ENCODE peak calls at places on chromosomes 5 and 9, in seven cellular contexts. Z is thyroid gland, J is Peyer's patch, N is tibial nerve, D is HCT116, B is adrenal gland, L is transverse colon. C is an unnamed sample.

GRCh38 chr9:69198526-69199250 is 24.6 kb downstream of the TJP2 start:
- DNase-seq in B (no peak), L (no peak), J (no peak), D (no peak), Z (peak), N (no peak), C (no peak)

GRCh38 chr5:1543398-1544293 is 19.9 kb upstream of the LPCAT1 start:
- DNase-seq in N (no peak), B (no peak), J (peak), Z (no peak), D (no peak), L (no peak), C (peak)

GRCh38 chr5:159132429-159133040 is 32.8 kb upstream of the EBF1 start:
- DNase-seq in D (no peak), J (no peak), B (no peak), L (no peak), N (no peak), Z (no peak), C (no peak)

GRCh38 chr5:177494356-177495195 is 2.8 kb downstream of the PDLIM7 start:
- DNase-seq in N (no peak), Z (peak), B (peak), J (no peak), L (peak), D (peak), C (no peak)

GRCh38 chr9:35945341-35946018 is 12.5 kb downstream of the OR2S2 start:
- DNase-seq in J (peak), Z (peak), N (peak), L (peak), B (peak), D (peak), C (peak)

GRCh38 chr5:160118349-160119141 is 705 bp downstream of the PWWP2A start:
- DNase-seq in L (peak), B (peak), Z (peak), N (no peak), D (no peak), J (peak), C (peak)

GRCh38 chr5:8953016-8953415 is 592.9 kb downstream of the SEMA5A start:
- DNase-seq in J (no peak), N (no peak), Z (no peak), B (no peak), D (no peak), L (no peak), C (no peak)

GRCh38 chr5:134637106-134637721 is 4.6 kb upstream of the SAR1B start:
- DNase-seq in Z (no peak), J (no peak), L (no peak), D (no peak), B (no peak), N (no peak), C (no peak)

GRCh38 chr5:83475540-83476469 is 4.3 kb downstream of the VCAN start:
- DNase-seq in Z (no peak), J (no peak), B (no peak), N (no peak), L (no peak), D (no peak), C (no peak)

GRCh38 chr5:44536650-44537260 is 147.5 kb upstream of the FGF10 start:
- DNase-seq in N (no peak), J (no peak), D (peak), Z (peak), B (peak), L (no peak), C (no peak)

GRCh38 chr5:95644351-95645042 is 2.1 kb upstream of the RFESD start:
- DNase-seq in J (no peak), B (peak), D (peak), N (no peak), Z (peak), L (peak), C (peak)

GRCh38 chr9:89059925-89060506 is 68.7 kb downstream of the S1PR3 start:
- DNase-seq in D (no peak), L (no peak), N (no peak), B (no peak), J (no peak), Z (no peak), C (no peak)

GRCh38 chr9:78695521-78695920 is 398.6 kb downstream of the PSAT1 start:
- DNase-seq in Z (no peak), L (no peak), B (no peak), N (no peak), D (no peak), J (no peak), C (no peak)

GRCh38 chr5:78640622-78641021 is 8.0 kb downstream of the LHFPL2 start:
- DNase-seq in D (no peak), N (no peak), L (no peak), J (no peak), B (no peak), Z (no peak), C (no peak)

GRCh38 chr5:139038618-139039305 is 159.4 kb downstream of the SIL1 start:
- DNase-seq in B (no peak), D (no peak), J (no peak), Z (no peak), N (no peak), L (no peak), C (no peak)

GRCh38 chr9:101737165-101737704 is 1.2 kb downstream of the GRIN3A start:
- DNase-seq in J (no peak), D (no peak), Z (no peak), B (no peak), N (no peak), L (no peak), C (no peak)

GRCh38 chr5:151251001-151251551 is 1.9 kb upstream of the GM2A start:
- DNase-seq in N (no peak), Z (no peak), B (no peak), D (no peak), J (no peak), L (peak), C (no peak)

GRCh38 chr9:126147186-126147585 is 179.4 kb upstream of the MVB12B start:
- DNase-seq in N (no peak), D (no peak), Z (no peak), B (no peak), J (peak), L (no peak), C (peak)

GRCh38 chr5:103755974-103756373 is 193.4 kb upstream of the NUDT12 start:
- DNase-seq in J (no peak), D (no peak), B (no peak), L (no peak), Z (no peak), N (no peak), C (no peak)

GRCh38 chr5:72465601-72466563 is 41.3 kb downstream of the ZNF366 start:
- DNase-seq in Z (no peak), B (no peak), D (no peak), L (no peak), J (no peak), N (no peak), C (no peak)

GRCh38 chr9:131334568-131335105 is 45.1 kb downstream of the PLPP7 start:
- DNase-seq in L (no peak), Z (no peak), B (no peak), J (no peak), D (no peak), N (no peak), C (no peak)

GRCh38 chr9:128702949-128703615 is 779 bp downstream of the PKN3 start:
- DNase-seq in Z (peak), J (peak), B (no peak), L (no peak), D (no peak), N (no peak), C (peak)

GRCh38 chr9:96140401-96141180 is 161.4 kb downstream of the HSD17B3 start:
- DNase-seq in J (no peak), Z (no peak), D (no peak), N (no peak), B (no peak), L (no peak), C (peak)

GRCh38 chr5:181217111-181217804 is 5.8 kb upstream of the TRIM41 start:
- DNase-seq in D (no peak), L (peak), J (peak), B (peak), N (no peak), Z (peak), C (no peak)

GRCh38 chr9:136847065-136847826 is 2.0 kb upstream of the PHPT1 start:
- DNase-seq in J (peak), L (peak), B (no peak), N (no peak), Z (peak), D (peak), C (no peak)

GRCh38 chr5:6905883-6906282 is 192.7 kb downstream of the TENT4A start:
- DNase-seq in N (no peak), J (no peak), L (no peak), D (no peak), Z (no peak), B (no peak), C (no peak)

GRCh38 chr5:141422742-141423291 is 2.0 kb downstream of the PCDHGA11 start:
- DNase-seq in D (no peak), N (no peak), J (no peak), L (no peak), Z (no peak), B (no peak), C (no peak)

GRCh38 chr5:141419074-141419880 is 1.6 kb upstream of the PCDHGA11 start:
- DNase-seq in D (no peak), L (no peak), B (no peak), Z (no peak), N (no peak), J (no peak), C (no peak)

GRCh38 chr5:141421489-141421855 is 621 bp downstream of the PCDHGA11 start:
- DNase-seq in Z (no peak), L (no peak), D (no peak), N (no peak), B (no peak), J (no peak), C (no peak)

DNA sequence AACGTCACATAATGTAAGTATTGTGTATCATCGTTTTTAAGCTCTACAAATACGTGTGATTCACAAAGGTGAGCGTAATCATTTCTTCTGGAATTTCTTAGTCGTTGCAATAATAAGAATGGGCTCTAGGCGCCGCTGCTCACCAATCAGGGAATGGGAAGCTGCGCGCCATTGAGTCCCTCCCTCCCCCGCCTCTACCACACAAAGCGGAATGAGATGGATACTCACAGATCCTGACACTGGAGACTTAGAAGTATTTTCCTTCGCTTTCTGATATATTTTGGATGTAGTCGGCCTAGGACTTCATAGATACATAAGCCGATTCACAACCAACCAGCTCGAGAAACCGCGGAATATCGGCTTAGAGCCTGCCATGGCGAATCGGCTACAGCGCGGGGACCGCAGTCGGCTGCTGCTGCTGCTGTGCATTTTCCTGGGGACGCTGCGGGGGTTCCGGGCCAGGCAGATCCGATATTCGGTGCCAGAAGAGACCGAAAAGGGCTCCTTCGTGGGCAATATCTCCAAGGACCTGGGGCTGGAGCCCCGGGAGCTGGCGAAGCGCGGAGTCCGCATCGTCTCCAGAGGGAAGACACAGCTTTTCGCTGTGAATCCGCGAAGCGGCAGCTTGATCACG is at the start of gene PCDHGA11:
- DNase-seq in D (peak), Z (peak), B (no peak), J (no peak), N (no peak), L (no peak), C (no peak)
- TF ChIP-seq CTCF in D (peak), Z (peak), B (peak), J (no peak), N (peak), L (no peak), C (no peak)

GRCh38 chr5:37842048-37842447 is 2.2 kb upstream of the GDNF start:
- DNase-seq in J (no peak), B (no peak), Z (no peak), D (no peak), N (no peak), L (no peak), C (no peak)
- TF ChIP-seq POLR2A in J (no peak), B (no peak), Z (no peak), D (no peak), N (no peak), L (no peak), C (no peak)

GRCh38 chr5:16685069-16685468 is 68.3 kb upstream of the RETREG1 start:
- DNase-seq in B (no peak), L (no peak), J (no peak), D (no peak), N (no peak), Z (no peak), C (no peak)

GRCh38 chr5:16687898-16688297 is 71.1 kb upstream of the RETREG1 start:
- DNase-seq in Z (no peak), D (no peak), J (no peak), B (no peak), L (no peak), N (no peak), C (no peak)

GRCh38 chr5:16691731-16692130 is 74.9 kb upstream of the RETREG1 start:
- DNase-seq in N (no peak), Z (no peak), J (no peak), L (no peak), B (no peak), D (no peak), C (no peak)

GRCh38 chr5:16693879-16694278 is 77.1 kb upstream of the RETREG1 start:
- DNase-seq in D (no peak), L (no peak), J (no peak), B (no peak), Z (no peak), N (no peak), C (no peak)

GRCh38 chr5:16690243-16690839 is 73.5 kb upstream of the RETREG1 start:
- DNase-seq in L (no peak), J (no peak), D (peak), Z (no peak), B (no peak), N (no peak), C (no peak)
- TF ChIP-seq CTCF in L (peak), J (peak), D (peak), Z (peak), B (peak), N (peak), C (no peak)

GRCh38 chr9:122264360-122265264 is at the start of the genes MRRF and RBM18:
- DNase-seq in N (peak), D (peak), B (peak), L (peak), J (peak), Z (peak), C (peak)
- TF ChIP-seq POLR2A in N (peak), D (peak), B (peak), L (peak), J (peak), Z (peak), C (no peak)

GRCh38 chr5:57094753-57095683 is 78.8 kb upstream of the GPBP1 start:
- DNase-seq in Z (no peak), N (no peak), D (no peak), L (peak), J (peak), B (no peak), C (no peak)
- TF ChIP-seq CTCF in Z (no peak), N (no peak), D (peak), L (peak), J (peak), B (no peak), C (no peak)

DNA sequence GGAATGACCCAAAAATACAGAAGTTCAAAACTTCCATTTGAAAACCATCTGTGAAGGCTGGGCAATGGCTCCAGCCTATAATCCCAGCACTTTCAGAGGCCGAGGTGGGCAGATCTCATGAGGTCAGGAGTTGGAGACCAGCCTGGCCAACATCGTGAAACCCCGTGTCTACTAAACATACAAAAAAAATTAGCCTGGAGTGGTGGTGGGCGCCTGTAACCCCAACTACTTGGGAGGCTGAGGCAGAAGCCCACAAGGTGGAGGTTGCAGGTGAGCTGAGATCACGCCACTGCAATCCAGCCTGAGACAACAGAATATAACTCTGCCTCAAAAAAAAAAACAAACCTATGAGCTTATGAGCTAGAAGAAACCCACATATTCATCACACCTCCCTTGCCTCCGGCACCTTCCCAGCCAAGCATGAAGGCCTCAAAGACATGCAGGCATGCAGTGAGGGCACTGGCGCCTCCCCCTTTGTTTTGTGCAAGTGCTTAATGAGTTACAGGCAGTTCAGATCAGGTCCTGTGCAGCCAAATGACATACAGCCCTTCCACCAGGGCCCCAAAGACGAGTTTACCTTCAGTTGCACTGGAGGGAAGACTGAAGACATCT is 9.9 kb downstream of the HNRNPH1 start:
- DNase-seq in Z (no peak), L (no peak), J (peak), D (no peak), N (no peak), B (no peak), C (no peak)
- TF ChIP-seq POLR2A in Z (no peak), L (no peak), J (no peak), D (no peak), N (no peak), B (no peak), C (no peak)

DNA sequence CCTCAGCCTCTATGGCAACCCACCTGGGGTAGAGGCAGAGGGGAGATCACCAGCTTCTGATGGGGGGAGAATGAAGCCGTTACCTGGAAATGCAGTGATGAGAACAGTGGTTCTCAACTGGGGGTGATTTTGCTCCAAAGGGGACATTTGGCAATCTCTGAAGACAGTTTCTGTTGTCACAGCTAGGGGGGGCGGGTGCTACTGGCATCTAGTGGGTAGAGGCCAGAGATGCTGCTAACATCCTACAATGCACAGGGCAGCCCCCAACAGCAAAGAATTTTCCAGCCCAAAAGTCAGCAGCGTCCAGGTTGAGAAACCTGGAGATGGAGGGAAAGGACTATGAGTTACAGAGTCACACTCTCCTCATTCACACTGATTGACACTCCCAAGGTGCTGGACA is 84.5 kb downstream of the FGF1 start:
- DNase-seq in D (no peak), B (no peak), N (no peak), J (no peak), L (no peak), Z (no peak), C (no peak)
- TF ChIP-seq CTCF in D (peak), B (no peak), N (no peak), J (no peak), L (no peak), Z (no peak), C (no peak)

DNA sequence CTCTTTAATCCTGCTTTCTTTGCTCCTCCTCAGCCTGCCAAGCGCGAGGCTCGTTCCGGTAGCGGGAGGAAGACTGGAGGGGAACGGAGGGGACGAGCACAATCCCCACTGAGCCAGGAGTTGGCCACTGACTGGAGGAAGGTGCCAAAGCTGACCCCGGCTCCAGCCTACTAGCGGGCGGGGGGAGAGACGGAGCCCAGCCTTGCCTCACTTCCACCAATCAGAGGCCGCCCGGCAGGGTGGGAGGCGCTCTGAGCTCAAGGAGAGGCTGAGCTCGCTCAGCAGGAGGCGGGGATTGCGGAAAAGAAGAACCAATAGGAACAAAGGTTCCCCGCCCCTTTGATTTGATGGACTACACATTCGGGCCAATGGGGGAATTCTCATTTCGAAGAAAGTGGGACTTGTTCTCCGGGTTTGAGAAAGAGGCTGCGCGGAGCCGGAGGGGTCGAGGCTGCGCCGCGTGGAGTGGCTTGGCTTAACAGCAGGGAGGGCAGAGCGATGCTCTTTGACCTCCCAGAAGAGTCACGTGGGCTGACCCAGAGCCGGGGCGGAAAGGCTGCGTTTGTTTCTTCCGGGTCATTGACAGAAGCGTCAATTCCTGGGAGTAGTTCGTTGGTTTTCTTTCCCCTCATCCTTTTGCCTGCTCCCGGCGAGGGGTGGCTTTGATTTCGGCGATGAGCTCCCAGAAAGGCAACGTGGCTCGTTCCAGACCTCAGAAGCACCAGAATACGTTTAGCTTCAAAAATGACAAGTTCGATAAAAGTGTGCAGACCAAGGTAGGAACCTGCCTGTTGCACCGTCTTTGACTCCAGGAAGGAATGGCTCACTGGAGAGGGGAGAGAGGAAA is at the start of the genes ABHD17B and C9orf85:
- DNase-seq in L (peak), B (peak), D (peak), Z (peak), J (peak), N (peak), C (peak)
- TF ChIP-seq POLR2A in L (peak), B (peak), D (peak), Z (peak), J (peak), N (peak), C (no peak)

C was measured in lower leg skin.